ENCODE peak calls at places on chromosomes 6 and 20, in nine cellular contexts. S, V, I, D, H, E, R, Q and O are unnamed samples.

GRCh38 chr6:123803862-123804681 is at the start of gene NKAIN2:
- DNase-seq in I (no peak), H (no peak), S (peak), V (no peak), R (no peak), D (peak), E (no peak), Q (no peak), O (no peak)

GRCh38 chr6:43951063-43951755 is 176.0 kb downstream of the MRPL14 start:
- DNase-seq in H (no peak), I (no peak), D (peak), S (no peak), E (no peak), V (no peak), R (peak), Q (no peak), O (peak)

GRCh38 chr6:37049990-37050853 is 44.8 kb downstream of the FGD2 start:
- DNase-seq in E (peak), S (no peak), H (no peak), I (no peak), D (peak), V (no peak), Q (no peak), R (no peak), O (peak)

GRCh38 chr6:125491860-125492617 is 190.3 kb upstream of the HDDC2 start:
- DNase-seq in D (no peak), I (no peak), V (no peak), H (no peak), Q (no peak), E (no peak), S (no peak), R (no peak), O (no peak)

GRCh38 chr6:137490961-137491360 is 3.2 kb downstream of the OLIG3 start:
- DNase-seq in S (no peak), V (no peak), E (no peak), R (no peak), I (no peak), D (peak), H (no peak), Q (no peak), O (no peak)

GRCh38 chr20:45061244-45061643 is 39.7 kb downstream of the KCNS1 start:
- DNase-seq in I (peak), R (peak), V (peak), H (peak), E (no peak), S (peak), Q (no peak), D (no peak), O (peak)

GRCh38 chr20:25309395-25310267 is 61.7 kb downstream of the PYGB start:
- DNase-seq in D (no peak), R (peak), V (peak), S (peak), Q (no peak), I (peak), E (no peak), H (peak), O (no peak)

GRCh38 chr6:13500264-13500663 is 12.9 kb upstream of the GFOD1 start:
- DNase-seq in S (peak), R (no peak), E (no peak), Q (no peak), I (no peak), H (peak), D (no peak), V (no peak), O (no peak)

GRCh38 chr6:153031335-153031955 is 28.9 kb upstream of the MTRF1L start:
- DNase-seq in V (peak), I (no peak), D (no peak), Q (no peak), E (no peak), R (peak), H (peak), S (peak), O (no peak)

GRCh38 chr6:166575190-166575589 is 11.3 kb downstream of the RAMACL start:
- DNase-seq in I (no peak), Q (no peak), R (no peak), S (no peak), E (no peak), H (no peak), D (no peak), V (no peak), O (no peak)

GRCh38 chr6:13667655-13668054 is 44.0 kb downstream of the RANBP9 start:
- DNase-seq in H (peak), D (no peak), R (peak), S (peak), E (no peak), Q (no peak), V (no peak), I (no peak), O (no peak)

GRCh38 chr6:156778615-156779205 is 1.5 kb downstream of the ARID1B start:
- DNase-seq in H (no peak), I (no peak), D (peak), S (peak), E (peak), Q (peak), V (peak), R (peak), O (peak)

GRCh38 chr6:53659458-53659857 is 6.1 kb downstream of the KLHL31 start:
- DNase-seq in S (peak), D (no peak), Q (no peak), V (no peak), I (no peak), H (peak), R (no peak), E (no peak), O (no peak)

GRCh38 chr20:50540620-50541605 is 30.7 kb downstream of the PTPN1 start:
- DNase-seq in H (peak), Q (no peak), E (no peak), I (no peak), D (no peak), S (peak), V (peak), R (peak), O (no peak)

GRCh38 chr20:4925842-4926530 is 75.3 kb downstream of the SLC23A2 start:
- DNase-seq in I (no peak), V (peak), S (peak), E (no peak), H (peak), D (no peak), R (peak), Q (peak), O (no peak)

GRCh38 chr20:44966030-44966961 is at the start of gene STK4:
- DNase-seq in I (peak), Q (peak), V (peak), R (peak), S (peak), E (peak), D (peak), H (peak), O (peak)

GRCh38 chr6:155974967-155975366 is 519.3 kb upstream of the NOX3 start:
- DNase-seq in I (no peak), S (no peak), Q (no peak), D (no peak), E (no peak), V (no peak), H (no peak), R (no peak), O (no peak)

GRCh38 chr20:62900692-62901584 is 25.4 kb downstream of the DIDO1 start:
- DNase-seq in V (no peak), I (no peak), R (no peak), D (no peak), E (no peak), Q (peak), S (peak), H (peak), O (peak)

GRCh38 chr6:53671111-53671510 is 5.6 kb upstream of the KLHL31 start:
- DNase-seq in S (peak), H (peak), Q (no peak), V (peak), R (no peak), D (no peak), I (no peak), E (no peak), O (no peak)

GRCh38 chr6:3773696-3774298 is 22.3 kb upstream of the PXDC1 start:
- DNase-seq in E (no peak), H (peak), S (peak), I (peak), R (peak), V (peak), Q (no peak), D (no peak), O (no peak)

GRCh38 chr20:44501448-44501847 is 20.4 kb downstream of the SERINC3 start:
- DNase-seq in D (no peak), V (peak), R (peak), E (no peak), H (peak), S (peak), I (no peak), Q (no peak), O (no peak)

GRCh38 chr6:38713812-38714211 is 1.3 kb upstream of the DNAH8 start:
- DNase-seq in Q (no peak), D (peak), I (no peak), R (no peak), H (peak), S (peak), E (no peak), V (no peak), O (peak)

GRCh38 chr6:127201321-127201720 is 65.3 kb upstream of the RNF146 start:
- DNase-seq in V (peak), E (no peak), D (no peak), I (no peak), R (peak), H (peak), S (peak), Q (no peak), O (no peak)

GRCh38 chr6:10951675-10952282 is 64.9 kb downstream of the SYCP2L start:
- DNase-seq in E (no peak), V (peak), R (peak), H (peak), S (peak), D (peak), Q (no peak), I (peak), O (no peak)

GRCh38 chr20:17557675-17558006 is 12.2 kb upstream of the DSTN start:
- DNase-seq in S (peak), V (peak), H (peak), R (peak), E (no peak), Q (peak), I (no peak), D (no peak), O (no peak)

GRCh38 chr20:19672498-19672897 is 85.6 kb upstream of the RIN2 start:
- DNase-seq in S (no peak), H (no peak), D (no peak), Q (no peak), V (no peak), R (no peak), I (no peak), E (no peak), O (no peak)

GRCh38 chr6:129638055-129639019 is 71.6 kb downstream of the ARHGAP18 start:
- DNase-seq in E (no peak), S (no peak), V (peak), D (no peak), R (no peak), Q (no peak), H (no peak), I (no peak), O (no peak)

GRCh38 chr20:51221791-51222408 is 199.0 kb upstream of the KCNG1 start:
- DNase-seq in V (peak), E (no peak), Q (no peak), I (peak), R (peak), S (peak), D (no peak), H (peak), O (no peak)

GRCh38 chr6:136404627-136405310 is 115.1 kb upstream of the BCLAF1 start:
- DNase-seq in E (no peak), V (no peak), Q (no peak), H (no peak), D (no peak), S (no peak), I (no peak), R (no peak), O (no peak)

GRCh38 chr6:120816862-120817261 is 517.4 kb downstream of the TBC1D32 start:
- DNase-seq in E (no peak), I (no peak), S (peak), H (peak), Q (no peak), V (no peak), D (no peak), R (no peak), O (no peak)

GRCh38 chr20:57071283-57071701 is 195.1 kb downstream of the BMP7 start:
- DNase-seq in I (no peak), S (peak), D (no peak), H (no peak), V (no peak), E (no peak), R (no peak), Q (no peak), O (no peak)

GRCh38 chr6:72245565-72245964 is 359.2 kb downstream of the RIMS1 start:
- DNase-seq in I (no peak), E (no peak), R (no peak), V (no peak), Q (no peak), D (no peak), H (no peak), S (peak), O (no peak)

GRCh38 chr6:52503344-52503747 is 73.5 kb downstream of the TRAM2 start:
- DNase-seq in E (peak), I (no peak), D (no peak), Q (no peak), H (peak), S (peak), R (no peak), V (peak), O (no peak)

GRCh38 chr6:167795321-167795811 is 31.3 kb upstream of the AFDN start:
- DNase-seq in S (no peak), R (no peak), V (no peak), Q (no peak), E (no peak), D (no peak), H (no peak), I (no peak), O (no peak)

GRCh38 chr6:42007753-42008528 is 42.4 kb upstream of the TAF8 start:
- DNase-seq in R (no peak), H (no peak), I (no peak), D (no peak), Q (no peak), E (peak), V (no peak), S (no peak), O (peak)

GRCh38 chr20:16241911-16242310 is 331.3 kb downstream of the KIF16B start:
- DNase-seq in Q (no peak), D (no peak), H (peak), E (no peak), S (peak), V (no peak), R (no peak), I (no peak), O (no peak)

GRCh38 chr20:16240355-16240754 is 332.9 kb downstream of the KIF16B start:
- DNase-seq in E (no peak), H (no peak), V (no peak), D (no peak), S (no peak), I (no peak), Q (no peak), R (no peak), O (no peak)

DNA sequence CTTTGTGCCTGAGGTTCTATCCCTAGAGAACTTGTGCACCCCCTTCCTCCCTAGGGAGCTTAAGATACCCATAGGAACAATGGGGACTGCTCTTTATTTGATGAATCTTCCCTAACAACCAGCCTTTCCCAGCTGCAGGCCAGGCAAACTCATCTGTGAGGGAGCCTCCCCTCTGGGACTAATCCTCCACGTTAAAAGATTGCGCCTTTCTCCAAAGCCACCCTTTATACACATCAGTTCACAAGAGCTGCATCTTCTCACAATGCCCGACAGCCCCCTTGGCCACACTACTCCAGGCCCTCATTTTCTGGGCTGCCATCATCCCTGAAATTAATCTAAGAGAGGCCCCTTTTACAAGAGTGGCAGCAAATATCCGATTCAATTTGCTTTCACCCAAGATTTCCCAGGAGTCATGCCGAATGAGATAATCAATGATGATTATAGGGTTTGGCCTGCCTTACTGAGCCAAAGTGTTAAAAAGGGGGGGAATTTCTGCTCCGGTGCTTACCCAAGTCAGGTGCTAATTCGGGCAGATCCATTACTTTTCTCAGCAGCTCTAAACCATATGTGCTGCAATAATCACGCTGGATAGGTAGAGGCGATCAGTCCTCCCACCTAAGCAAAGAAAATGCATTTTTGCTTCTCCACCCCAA is 336.5 kb downstream of the KIF16B start:
- DNase-seq in I (no peak), R (no peak), D (no peak), Q (no peak), S (no peak), V (no peak), H (no peak), E (no peak), O (no peak)
- TF ChIP-seq CTCF in I (no peak), R (no peak), D (no peak), Q (no peak), S (no peak), V (no peak), H (no peak), E (no peak), O (no peak)

GRCh38 chr6:96760153-96760687 is 77.1 kb downstream of the GPR63 start:
- DNase-seq in S (no peak), I (no peak), D (no peak), V (no peak), R (no peak), H (no peak), Q (no peak), E (no peak), O (peak)
- TF ChIP-seq CTCF in S (no peak), I (no peak), D (peak), V (no peak), R (no peak), H (no peak), Q (no peak), E (no peak), O (no peak)

GRCh38 chr6:17093692-17094091 is 8.2 kb upstream of the STMND1 start:
- DNase-seq in E (no peak), V (no peak), I (no peak), D (no peak), S (peak), H (no peak), Q (no peak), R (peak), O (peak)
- TF ChIP-seq CTCF in E (no peak), V (peak), I (peak), D (no peak), S (peak), H (no peak), Q (no peak), R (peak), O (peak)

DNA sequence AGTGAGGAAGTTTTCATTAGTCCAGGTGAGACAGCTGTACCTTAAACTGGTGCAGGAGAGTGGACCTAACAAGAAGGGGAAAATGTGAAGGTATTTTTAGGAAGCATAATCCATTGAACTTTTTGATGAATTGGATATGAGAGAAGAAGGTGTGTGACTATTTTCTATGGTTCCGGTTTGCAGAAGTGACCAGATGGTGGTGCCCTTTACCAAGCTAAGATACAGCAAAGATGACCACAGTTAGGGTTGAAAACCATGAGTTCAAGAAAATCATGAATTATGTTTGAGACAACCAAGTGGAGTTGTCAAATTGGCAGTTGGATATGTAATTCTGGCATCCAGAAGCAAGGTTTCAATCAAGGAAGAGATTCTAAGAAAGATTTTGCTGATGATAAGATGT is 61.9 kb upstream of the NRSN1 start:
- DNase-seq in R (peak), H (no peak), S (peak), Q (no peak), E (no peak), D (no peak), V (no peak), I (no peak), O (no peak)
- TF ChIP-seq CTCF in R (peak), H (peak), S (peak), Q (no peak), E (no peak), D (peak), V (peak), I (peak), O (peak)

DNA sequence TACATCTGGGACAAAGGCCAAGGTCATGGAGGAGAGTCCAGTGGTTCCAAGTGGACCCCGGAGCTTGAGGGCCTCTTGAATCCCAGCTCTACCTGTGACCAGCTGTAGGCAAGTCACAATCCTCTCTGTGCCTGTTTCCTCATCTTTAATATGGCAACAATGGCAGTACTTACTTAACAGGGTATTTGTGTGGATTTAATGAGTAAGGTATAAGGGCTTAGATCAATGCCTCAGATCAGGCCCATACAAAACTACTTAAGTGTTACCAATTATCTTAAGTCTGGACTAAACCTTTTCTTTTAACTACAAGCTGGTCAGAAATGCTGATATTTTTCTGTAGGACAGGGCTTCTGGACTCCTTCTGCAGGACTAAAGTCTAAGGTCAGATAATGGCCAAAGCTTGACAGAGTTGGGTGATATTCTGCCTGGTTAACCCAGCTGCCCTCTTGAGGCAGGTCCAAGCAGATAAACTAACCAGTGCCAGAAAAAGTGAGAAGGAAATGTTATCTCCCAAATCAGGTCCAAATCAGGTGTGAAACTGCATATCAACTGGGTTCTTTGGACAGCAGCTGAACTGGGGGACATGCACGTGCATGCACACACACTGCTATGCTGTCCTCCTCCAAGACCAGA is 2.2 kb downstream of the SULF2 start:
- DNase-seq in V (no peak), R (no peak), Q (no peak), D (peak), E (no peak), I (no peak), H (no peak), S (no peak), O (no peak)
- TF ChIP-seq CTCF in V (no peak), R (no peak), Q (no peak), D (peak), E (no peak), I (no peak), H (no peak), S (no peak), O (no peak)

GRCh38 chr6:74280130-74280692 is 584.2 kb downstream of the CD109 start:
- DNase-seq in Q (no peak), R (peak), E (no peak), D (no peak), V (no peak), H (peak), I (no peak), S (no peak), O (no peak)
- TF ChIP-seq CTCF in Q (no peak), R (peak), E (no peak), D (no peak), V (peak), H (peak), I (peak), S (peak), O (no peak)

DNA sequence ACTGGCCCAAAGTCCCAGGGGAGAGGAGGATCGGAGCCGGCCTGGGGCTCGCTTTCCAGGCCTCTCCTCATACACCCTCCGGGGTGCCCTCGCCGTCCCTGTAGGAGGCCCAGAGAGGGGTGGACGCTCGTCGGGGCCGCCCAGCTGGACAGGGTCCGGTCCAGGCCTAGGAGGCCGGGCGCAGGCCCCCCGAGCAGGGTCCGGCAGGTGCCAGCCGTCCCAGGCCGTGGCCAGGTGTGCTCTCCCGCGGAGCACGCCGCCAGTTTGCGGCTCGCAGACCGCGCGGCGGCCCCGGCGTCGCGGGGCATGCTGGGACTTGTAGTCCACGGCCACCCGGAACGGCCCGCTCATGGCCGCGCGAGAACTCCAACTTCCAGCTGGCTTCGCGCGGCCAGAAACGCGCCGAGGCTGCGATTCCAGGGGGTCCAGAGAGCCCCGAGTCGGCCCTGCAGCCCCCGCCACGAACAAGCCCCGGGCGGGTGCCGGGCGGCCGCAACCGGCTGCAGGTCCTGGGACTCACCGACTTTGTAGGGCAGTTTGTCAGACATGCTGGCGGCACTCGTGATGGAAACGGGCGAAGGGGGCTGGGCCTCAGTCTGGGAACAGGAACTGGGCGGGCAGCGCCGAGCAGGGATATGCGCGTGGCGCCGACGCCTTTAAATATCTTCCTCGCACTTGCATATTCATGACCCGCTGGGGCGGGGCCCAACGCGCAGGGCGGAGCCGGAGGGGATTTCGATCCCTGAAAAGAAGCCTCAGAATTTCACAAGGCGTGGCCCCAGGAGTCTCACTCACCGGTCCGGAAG is at the start of gene AHCY:
- DNase-seq in I (peak), R (peak), H (peak), E (peak), S (peak), D (peak), Q (peak), V (peak), O (peak)
- TF ChIP-seq CTCF in I (no peak), R (no peak), H (no peak), E (peak), S (no peak), D (no peak), Q (no peak), V (no peak), O (no peak)